ENCODE peak calls at places on chromosomes 16 and 17, in nine cellular contexts. B is lower leg skin, C is K562, H is HepG2, J is transverse colon, Z is H1, I is IMR-90, K is uterus, D is body of pancreas. W is an unnamed sample.

GRCh38 chr17:69246726-69247375 is 18.2 kb upstream of the ABCA10 start:
- DNase-seq in B (no peak), C (peak), H (peak), J (no peak), Z (no peak), I (peak), K (no peak), D (no peak), W (peak)

GRCh38 chr17:80244871-80245509 is 15.7 kb upstream of the RNF213 start:
- DNase-seq in B (no peak), C (no peak), H (no peak), J (no peak), Z (no peak), I (no peak), K (no peak), D (no peak), W (no peak)

GRCh38 chr16:51872536-51872935 is 674.4 kb downstream of the TOX3 start:
- DNase-seq in B (no peak), C (no peak), H (no peak), J (no peak), Z (no peak), I (no peak), K (no peak), D (no peak), W (no peak)

GRCh38 chr16:77555781-77556180 is 120.9 kb upstream of the ADAMTS18 start:
- DNase-seq in B (no peak), C (no peak), H (no peak), J (no peak), Z (no peak), I (no peak), K (no peak), D (no peak), W (no peak)

GRCh38 chr17:77382356-77382911 is 241.7 kb downstream of the SEC14L1 start:
- DNase-seq in B (no peak), C (no peak), H (peak), J (no peak), Z (no peak), I (no peak), K (no peak), D (no peak), W (no peak)

GRCh38 chr16:59973966-59974365 is 1239.8 kb upstream of the GOT2 start:
- DNase-seq in B (no peak), C (no peak), H (no peak), J (no peak), Z (no peak), I (no peak), K (no peak), D (no peak), W (no peak)

GRCh38 chr17:63476494-63476856 is 386 bp upstream of the ACE start:
- DNase-seq in B (no peak), C (peak), H (no peak), J (no peak), Z (peak), I (no peak), K (no peak), D (no peak), W (no peak)

GRCh38 chr16:23952128-23953041 is 116.6 kb downstream of the PRKCB start:
- DNase-seq in B (peak), C (peak), H (no peak), J (no peak), Z (no peak), I (peak), K (no peak), D (no peak), W (peak)

GRCh38 chr16:65657051-65657450 is 535.2 kb upstream of the CDH11 start:
- DNase-seq in B (no peak), C (no peak), H (no peak), J (no peak), Z (no peak), I (no peak), K (no peak), D (no peak), W (no peak)

GRCh38 chr17:50064253-50064991 is 8.5 kb downstream of the ITGA3 start:
- DNase-seq in B (peak), C (peak), H (no peak), J (peak), Z (no peak), I (peak), K (peak), D (no peak), W (no peak)

GRCh38 chr17:68461589-68461988 is 4.3 kb upstream of the WIPI1 start:
- DNase-seq in B (no peak), C (no peak), H (no peak), J (peak), Z (no peak), I (no peak), K (no peak), D (peak), W (peak)

GRCh38 chr17:48818361-48818841 is 1.4 kb upstream of the TTLL6 start:
- DNase-seq in B (no peak), C (no peak), H (no peak), J (no peak), Z (peak), I (no peak), K (no peak), D (no peak), W (no peak)

GRCh38 chr16:23801387-23801786 is 34.4 kb upstream of the PRKCB start:
- DNase-seq in B (peak), C (peak), H (peak), J (peak), Z (peak), I (peak), K (peak), D (peak), W (peak)

GRCh38 chr17:45127583-45128300 is 4.6 kb downstream of the PLCD3 start:
- DNase-seq in B (peak), C (no peak), H (peak), J (peak), Z (no peak), I (peak), K (peak), D (peak), W (no peak)

GRCh38 chr16:69166946-69167930 is 19.7 kb upstream of the SNTB2 start:
- DNase-seq in B (no peak), C (no peak), H (no peak), J (no peak), Z (no peak), I (peak), K (no peak), D (no peak), W (no peak)

GRCh38 chr17:4617590-4618356 is 23.7 kb downstream of the ALOX15 start:
- DNase-seq in B (no peak), C (no peak), H (no peak), J (no peak), Z (no peak), I (no peak), K (no peak), D (no peak), W (no peak)

GRCh38 chr16:30887927-30888326 is 6.0 kb downstream of the BCL7C start:
- DNase-seq in B (no peak), C (no peak), H (no peak), J (no peak), Z (no peak), I (no peak), K (no peak), D (no peak), W (no peak)

GRCh38 chr17:66088173-66088572 is 103.8 kb downstream of the CEP112 start:
- DNase-seq in B (no peak), C (no peak), H (no peak), J (no peak), Z (no peak), I (no peak), K (no peak), D (no peak), W (no peak)

GRCh38 chr17:40910441-40910841 is 25.4 kb upstream of the KRT20 start:
- DNase-seq in B (no peak), C (no peak), H (no peak), J (no peak), Z (no peak), I (peak), K (no peak), D (no peak), W (no peak)

GRCh38 chr17:10352866-10353265 is 19.9 kb downstream of the MYH13 start:
- DNase-seq in B (no peak), C (no peak), H (no peak), J (no peak), Z (no peak), I (no peak), K (no peak), D (no peak), W (no peak)

GRCh38 chr17:50633683-50634082 is 998 bp upstream of the ABCC3 start:
- DNase-seq in B (no peak), C (no peak), H (no peak), J (no peak), Z (no peak), I (no peak), K (no peak), D (no peak), W (no peak)

GRCh38 chr17:19253112-19253511 is 15.9 kb downstream of the EPN2 start:
- DNase-seq in B (no peak), C (no peak), H (no peak), J (no peak), Z (no peak), I (no peak), K (no peak), D (no peak), W (no peak)
- TF ChIP-seq POLR2A in B (no peak), C (no peak), H (no peak), J (no peak), Z (no peak), I (no peak), K (no peak), D (no peak), W (no peak)

GRCh38 chr16:1475552-1476114 is 805 bp upstream of the CLCN7 start:
- DNase-seq in B (no peak), C (no peak), H (no peak), J (no peak), Z (no peak), I (no peak), K (no peak), D (no peak), W (no peak)
- TF ChIP-seq POLR2A in B (no peak), C (no peak), H (no peak), J (no peak), Z (no peak), I (no peak), K (no peak), D (no peak), W (no peak)

GRCh38 chr17:38673714-38674012 is 1.1 kb downstream of the EPOP start:
- DNase-seq in B (no peak), C (no peak), H (no peak), J (no peak), Z (no peak), I (no peak), K (peak), D (peak), W (no peak)

GRCh38 chr17:38672788-38673713 is 1.7 kb downstream of the EPOP start:
- DNase-seq in B (no peak), C (no peak), H (no peak), J (no peak), Z (peak), I (no peak), K (no peak), D (no peak), W (no peak)

GRCh38 chr17:38674013-38674748 is 576 bp downstream of the EPOP start:
- DNase-seq in B (peak), C (no peak), H (no peak), J (peak), Z (peak), I (no peak), K (peak), D (peak), W (no peak)

GRCh38 chr17:38676706-38677504 is 2.1 kb upstream of the EPOP start:
- DNase-seq in B (peak), C (peak), H (peak), J (peak), Z (peak), I (peak), K (peak), D (peak), W (peak)

GRCh38 chr17:38674749-38675615 is at the start of gene EPOP:
- DNase-seq in B (peak), C (peak), H (peak), J (peak), Z (peak), I (peak), K (peak), D (peak), W (peak)
- TF ChIP-seq POLR2A in B (no peak), C (peak), H (peak), J (no peak), Z (no peak), I (peak), K (peak), D (peak), W (no peak)

DNA sequence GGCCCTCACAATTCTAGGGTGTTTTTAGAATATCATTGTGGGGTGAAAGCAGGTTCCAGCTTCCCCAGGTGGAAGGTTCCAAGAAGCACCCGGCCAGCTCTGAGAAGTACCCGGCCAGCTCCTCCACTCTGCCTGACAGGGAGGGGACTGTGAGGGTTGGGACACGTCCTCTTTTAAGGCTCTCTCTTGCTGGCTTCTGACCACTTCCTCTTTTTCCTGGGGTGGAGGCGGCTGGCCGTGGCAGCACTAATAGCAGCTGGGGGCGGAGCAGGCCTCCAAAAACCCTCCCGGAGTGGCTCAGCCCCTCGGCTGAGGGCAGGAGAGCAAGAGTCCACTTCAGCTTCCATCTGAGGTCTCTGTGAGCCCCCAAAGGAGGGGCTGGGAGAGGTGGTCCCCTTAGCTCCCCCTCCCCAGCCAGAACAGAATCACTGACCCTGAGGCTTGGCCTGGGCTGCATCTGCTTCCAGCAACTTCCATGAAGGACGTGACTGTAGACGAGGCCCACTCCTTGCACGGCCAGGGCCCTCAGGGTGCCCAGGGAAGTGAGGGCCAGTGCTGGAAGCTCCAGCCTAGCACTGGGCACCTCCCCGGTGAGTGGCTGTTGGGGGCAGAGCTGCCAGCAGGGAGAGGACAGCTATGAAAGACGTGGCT is 26.7 kb upstream of the PLCG2 start:
- DNase-seq in B (peak), C (peak), H (no peak), J (peak), Z (no peak), I (no peak), K (no peak), D (no peak), W (peak)
- TF ChIP-seq POLR2A in B (no peak), C (peak), H (no peak), J (no peak), Z (no peak), I (no peak), K (no peak), D (no peak), W (peak)

GRCh38 chr16:57797526-57798266 is 4.6 kb downstream of the KIFC3 start:
- DNase-seq in B (no peak), C (no peak), H (peak), J (no peak), Z (peak), I (no peak), K (no peak), D (peak), W (no peak)
- TF ChIP-seq POLR2A in B (no peak), C (no peak), H (no peak), J (no peak), Z (no peak), I (no peak), K (no peak), D (peak), W (no peak)

GRCh38 chr17:47208744-47209488 is at the start of gene MYL4:
- DNase-seq in B (no peak), C (peak), H (no peak), J (no peak), Z (no peak), I (no peak), K (no peak), D (no peak), W (peak)
- TF ChIP-seq POLR2A in B (no peak), C (peak), H (no peak), J (no peak), Z (no peak), I (no peak), K (no peak), D (no peak), W (peak)

DNA sequence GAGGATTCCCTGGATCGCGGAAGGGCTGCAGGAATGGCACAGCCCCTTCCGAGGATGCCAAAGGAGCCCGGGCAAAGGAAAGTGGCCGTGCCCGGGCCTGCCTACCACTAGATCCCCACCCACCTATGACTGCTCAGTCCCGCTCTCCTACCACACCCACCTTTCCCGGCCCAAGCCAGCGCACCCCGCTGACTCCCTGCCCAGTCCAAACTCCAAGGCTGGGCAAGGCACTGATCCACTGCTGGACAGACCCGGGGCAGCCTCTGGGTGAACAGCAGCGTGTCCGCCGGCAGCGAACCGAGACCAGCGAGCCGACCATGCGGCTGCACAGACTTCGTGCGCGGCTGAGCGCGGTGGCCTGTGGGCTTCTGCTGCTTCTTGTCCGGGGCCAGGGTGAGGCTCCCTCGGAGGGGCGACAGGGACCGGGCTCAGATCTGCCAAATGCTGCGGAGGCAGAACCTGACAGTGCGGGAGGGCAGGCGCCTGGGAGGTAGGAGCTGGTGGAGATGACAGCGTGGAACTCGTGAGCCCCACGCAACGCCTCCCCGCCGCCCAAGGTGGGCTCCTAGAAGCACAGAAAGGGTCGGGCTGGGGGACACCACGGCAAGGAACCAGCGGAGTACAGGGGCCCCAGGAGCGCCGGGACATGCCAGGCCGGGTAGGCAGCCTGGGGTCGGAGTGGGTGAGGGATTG is at the start of gene CES2:
- DNase-seq in B (no peak), C (no peak), H (peak), J (peak), Z (no peak), I (peak), K (no peak), D (peak), W (peak)
- TF ChIP-seq POLR2A in B (no peak), C (no peak), H (peak), J (peak), Z (no peak), I (peak), K (no peak), D (peak), W (no peak)